ENCODE peak calls at places on chromosomes 2 and 18, in five cellular contexts. X is transverse colon, P is GM23338, B is GM12878, D is sigmoid colon. J is an unnamed sample.

GRCh38 chr2:68742638-68743037 is 8.0 kb downstream of the ARHGAP25 start:
- DNase-seq in X (no peak), P (no peak), B (no peak), D (peak), J (no peak)

GRCh38 chr18:75727479-75727878 is 300.0 kb upstream of the SMIM21 start:
- DNase-seq in X (peak), P (peak), B (no peak), D (no peak), J (no peak)

GRCh38 chr2:162258686-162259085 is 15.4 kb upstream of the FAP start:
- DNase-seq in X (no peak), P (no peak), B (no peak), D (no peak), J (no peak)

GRCh38 chr2:155372969-155373368 is 674.5 kb downstream of the KCNJ3 start:
- DNase-seq in X (no peak), P (peak), B (no peak), D (no peak), J (no peak)

GRCh38 chr2:6081542-6081872 is 389.3 kb downstream of the SOX11 start:
- DNase-seq in X (no peak), P (no peak), B (no peak), D (no peak), J (no peak)

GRCh38 chr2:239711911-239712570 is 311.2 kb upstream of the HDAC4 start:
- DNase-seq in X (no peak), P (no peak), B (no peak), D (peak), J (peak)

GRCh38 chr2:239574054-239574433 is 173.2 kb upstream of the HDAC4 start:
- DNase-seq in X (no peak), P (no peak), B (no peak), D (no peak), J (peak)

GRCh38 chr2:37588316-37588777 is 83.1 kb downstream of the CDC42EP3 start:
- DNase-seq in X (no peak), P (no peak), B (no peak), D (no peak), J (no peak)

GRCh38 chr2:220076734-220077133 is 449.3 kb downstream of the SLC4A3 start:
- DNase-seq in X (no peak), P (no peak), B (no peak), D (no peak), J (no peak)

GRCh38 chr2:133676392-133677130 is 108.3 kb upstream of the NCKAP5 start:
- DNase-seq in X (no peak), P (no peak), B (no peak), D (no peak), J (no peak)

GRCh38 chr18:12288406-12288762 is 19.7 kb upstream of the TUBB6 start:
- DNase-seq in X (no peak), P (peak), B (no peak), D (no peak), J (peak)

GRCh38 chr2:145593991-145594702 is 1074.2 kb upstream of the ZEB2 start:
- DNase-seq in X (no peak), P (peak), B (no peak), D (no peak), J (no peak)

GRCh38 chr2:230922951-230923717 is 1.9 kb downstream of the GPR55 start:
- DNase-seq in X (peak), P (no peak), B (no peak), D (peak), J (peak)

GRCh38 chr18:54792079-54792478 is 36.2 kb upstream of the RAB27B start:
- DNase-seq in X (no peak), P (no peak), B (no peak), D (no peak), J (no peak)

GRCh38 chr2:48112911-48113687 is 206.8 kb upstream of the FBXO11 start:
- DNase-seq in X (no peak), P (no peak), B (no peak), D (no peak), J (no peak)

GRCh38 chr2:201432551-201433388 is 18.5 kb downstream of the TRAK2 start:
- DNase-seq in X (no peak), P (peak), B (no peak), D (peak), J (no peak)

GRCh38 chr18:73683618-73684238 is 463.9 kb downstream of the FBXO15 start:
- DNase-seq in X (no peak), P (no peak), B (no peak), D (no peak), J (no peak)

GRCh38 chr2:241842620-241843211 is 16.0 kb downstream of the PDCD1 start:
- DNase-seq in X (peak), P (no peak), B (no peak), D (peak), J (peak)

GRCh38 chr2:8682719-8683667 is 1.1 kb downstream of the ID2 start:
- DNase-seq in X (peak), P (peak), B (no peak), D (peak), J (peak)

GRCh38 chr2:152518016-152518415 is 183.0 kb downstream of the FMNL2 start:
- DNase-seq in X (no peak), P (no peak), B (no peak), D (no peak), J (no peak)

GRCh38 chr18:60649816-60650215 is 277.2 kb upstream of the MC4R start:
- DNase-seq in X (no peak), P (no peak), B (no peak), D (no peak), J (no peak)

GRCh38 chr18:54717673-54718435 is 110.4 kb upstream of the RAB27B start:
- DNase-seq in X (no peak), P (peak), B (peak), D (no peak), J (peak)

GRCh38 chr18:75337348-75337747 is 90.2 kb downstream of the SMIM21 start:
- DNase-seq in X (no peak), P (no peak), B (no peak), D (no peak), J (no peak)

GRCh38 chr2:157283468-157283867 is 26.0 kb downstream of the GALNT5 start:
- DNase-seq in X (peak), P (no peak), B (no peak), D (no peak), J (no peak)

GRCh38 chr18:77105021-77105420 is 27.6 kb downstream of the MBP start:
- DNase-seq in X (no peak), P (no peak), B (no peak), D (no peak), J (no peak)

GRCh38 chr2:174595415-174595814 is 2.2 kb downstream of the WIPF1 start:
- DNase-seq in X (no peak), P (no peak), B (no peak), D (no peak), J (no peak)

GRCh38 chr2:169018390-169018789 is 12.7 kb downstream of the ABCB11 start:
- DNase-seq in X (no peak), P (no peak), B (no peak), D (no peak), J (no peak)

GRCh38 chr2:239945751-239946569 is 79.2 kb downstream of the NDUFA10 start:
- DNase-seq in X (no peak), P (no peak), B (no peak), D (peak), J (peak)

GRCh38 chr2:170292415-170292814 is 114.5 kb downstream of the MYO3B start:
- DNase-seq in X (no peak), P (peak), B (no peak), D (no peak), J (no peak)
- TF ChIP-seq CTCF in X (no peak), P (peak), B (no peak), D (no peak), J (no peak)

GRCh38 chr2:45883601-45884000 is 232.1 kb downstream of the PRKCE start:
- DNase-seq in X (no peak), P (no peak), B (no peak), D (no peak), J (no peak)

GRCh38 chr2:45884126-45884525 is 232.7 kb downstream of the PRKCE start:
- DNase-seq in X (no peak), P (no peak), B (no peak), D (no peak), J (no peak)

GRCh38 chr2:45881970-45882581 is 230.6 kb downstream of the PRKCE start:
- DNase-seq in X (no peak), P (no peak), B (no peak), D (no peak), J (no peak)

GRCh38 chr2:45885111-45885685 is 233.7 kb downstream of the PRKCE start:
- DNase-seq in X (no peak), P (no peak), B (no peak), D (no peak), J (no peak)

DNA sequence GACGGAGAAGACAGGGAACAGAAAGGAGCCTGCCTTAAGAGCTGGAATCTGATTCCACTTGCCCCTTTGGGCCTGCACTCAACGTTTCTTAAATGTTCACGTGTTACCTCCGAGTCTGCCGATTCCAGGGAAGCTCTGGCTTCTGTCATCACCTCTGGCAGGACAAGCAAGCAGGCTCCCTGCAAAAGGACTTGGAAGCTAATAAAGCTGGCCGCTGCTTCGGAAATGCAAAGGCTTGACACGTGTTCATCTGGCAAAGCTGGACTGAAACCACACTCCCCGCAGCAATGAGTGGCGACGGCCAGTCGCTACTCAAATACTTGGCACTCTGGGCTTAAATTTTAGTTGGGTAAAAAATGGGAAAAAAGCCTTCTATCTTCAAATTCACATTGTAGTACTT is 231.2 kb downstream of the PRKCE start:
- DNase-seq in X (peak), P (no peak), B (no peak), D (peak), J (no peak)
- TF ChIP-seq POLR2AphosphoS5 in X (peak), P (no peak), B (no peak), D (peak), J (no peak)

GRCh38 chr18:35662293-35663062 is 80.9 kb downstream of the GALNT1 start:
- DNase-seq in X (no peak), P (no peak), B (peak), D (no peak), J (no peak)

GRCh38 chr18:35658112-35658511 is 76.6 kb downstream of the GALNT1 start:
- DNase-seq in X (no peak), P (no peak), B (no peak), D (no peak), J (no peak)

DNA sequence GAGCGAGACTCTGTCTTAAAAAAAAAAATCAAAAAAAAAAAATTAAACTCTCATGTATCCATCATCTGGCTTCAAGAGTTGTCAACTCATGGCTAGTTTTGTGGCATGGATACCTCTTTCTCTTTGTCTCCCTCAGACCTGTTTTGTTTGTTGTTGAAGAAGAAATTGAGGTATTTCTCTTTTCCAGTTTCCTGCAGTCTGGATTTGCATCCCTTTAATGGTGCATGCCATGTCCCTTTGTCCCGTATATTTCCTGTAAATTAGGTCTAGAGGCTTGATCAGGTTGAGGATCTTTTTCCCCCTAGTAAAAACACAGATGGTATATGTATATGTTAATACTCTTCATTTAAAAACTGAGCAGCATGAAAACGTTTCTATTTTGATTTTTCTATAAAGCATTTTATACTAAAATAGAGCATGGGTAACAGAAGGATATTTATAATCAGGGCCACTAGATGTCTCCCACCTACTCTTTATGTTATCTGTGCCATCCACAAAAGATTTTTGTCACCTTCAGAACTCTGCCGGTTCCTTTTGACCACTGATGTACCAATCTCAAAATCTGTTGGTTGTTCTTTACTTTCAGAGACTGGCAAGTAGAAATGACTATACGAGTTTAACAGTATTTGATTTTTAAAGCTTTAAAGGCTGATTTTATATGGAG is 80.1 kb downstream of the GALNT1 start:
- DNase-seq in X (no peak), P (peak), B (no peak), D (no peak), J (no peak)
- TF ChIP-seq CTCF in X (no peak), P (peak), B (no peak), D (no peak), J (no peak)

GRCh38 chr2:172446524-172447063 is 19.2 kb downstream of the ITGA6 start:
- DNase-seq in X (no peak), P (no peak), B (no peak), D (no peak), J (no peak)
- TF ChIP-seq POLR2AphosphoS5 in X (no peak), P (no peak), B (no peak), D (no peak), J (no peak)

GRCh38 chr18:47758000-47758399 is 172.5 kb downstream of the SMAD2 start:
- DNase-seq in X (no peak), P (peak), B (no peak), D (no peak), J (no peak)
- TF ChIP-seq CTCF in X (peak), P (peak), B (peak), D (no peak), J (no peak)

GRCh38 chr2:33476100-33476792 is at the start of gene RASGRP3:
- DNase-seq in X (peak), P (peak), B (no peak), D (peak), J (peak)

GRCh38 chr2:33477473-33478468 is 1.3 kb downstream of the RASGRP3 start:
- DNase-seq in X (peak), P (no peak), B (no peak), D (peak), J (no peak)

GRCh38 chr2:33476793-33477190 is 343 bp downstream of the RASGRP3 start:
- DNase-seq in X (no peak), P (no peak), B (no peak), D (no peak), J (no peak)

GRCh38 chr2:33478968-33479691 is 2.7 kb downstream of the RASGRP3 start:
- DNase-seq in X (peak), P (no peak), B (no peak), D (no peak), J (no peak)

DNA sequence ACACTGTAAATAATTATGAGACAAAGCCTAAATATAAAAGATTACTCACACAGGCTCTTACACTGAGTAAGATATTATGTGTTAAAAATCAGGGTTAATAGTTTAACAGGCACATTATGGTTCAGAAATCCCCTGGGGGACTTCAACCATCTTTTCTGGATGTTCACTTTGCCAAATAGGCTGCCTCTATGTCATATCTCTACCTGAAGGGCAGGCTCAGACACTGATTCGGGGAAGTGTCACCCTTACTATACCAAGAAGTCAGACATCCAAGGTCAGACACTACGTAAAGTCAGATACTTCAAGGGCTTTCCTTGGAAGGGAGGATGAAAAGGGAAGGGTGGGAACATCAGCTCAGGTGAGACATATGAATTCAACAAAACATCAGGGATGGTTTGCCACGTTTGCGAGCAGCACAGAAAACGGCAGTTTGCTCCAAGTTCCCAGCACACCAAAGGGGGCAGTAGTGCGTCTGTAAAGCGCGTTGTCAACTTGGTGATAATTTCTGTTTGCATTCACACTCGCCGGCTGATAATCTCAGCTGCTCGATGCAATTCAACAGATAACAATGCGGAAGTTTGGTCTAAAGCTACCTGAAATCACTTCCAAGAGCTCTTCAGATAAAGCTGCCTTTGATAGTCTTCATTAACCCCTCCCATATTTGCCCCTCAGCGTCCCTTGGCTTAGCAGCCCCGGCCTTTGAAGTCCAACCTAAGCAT is 909 bp upstream of the RASGRP3 start:
- DNase-seq in X (peak), P (peak), B (no peak), D (peak), J (peak)
- TF ChIP-seq POLR2AphosphoS5 in X (no peak), P (no peak), B (no peak), D (no peak), J (no peak)

DNA sequence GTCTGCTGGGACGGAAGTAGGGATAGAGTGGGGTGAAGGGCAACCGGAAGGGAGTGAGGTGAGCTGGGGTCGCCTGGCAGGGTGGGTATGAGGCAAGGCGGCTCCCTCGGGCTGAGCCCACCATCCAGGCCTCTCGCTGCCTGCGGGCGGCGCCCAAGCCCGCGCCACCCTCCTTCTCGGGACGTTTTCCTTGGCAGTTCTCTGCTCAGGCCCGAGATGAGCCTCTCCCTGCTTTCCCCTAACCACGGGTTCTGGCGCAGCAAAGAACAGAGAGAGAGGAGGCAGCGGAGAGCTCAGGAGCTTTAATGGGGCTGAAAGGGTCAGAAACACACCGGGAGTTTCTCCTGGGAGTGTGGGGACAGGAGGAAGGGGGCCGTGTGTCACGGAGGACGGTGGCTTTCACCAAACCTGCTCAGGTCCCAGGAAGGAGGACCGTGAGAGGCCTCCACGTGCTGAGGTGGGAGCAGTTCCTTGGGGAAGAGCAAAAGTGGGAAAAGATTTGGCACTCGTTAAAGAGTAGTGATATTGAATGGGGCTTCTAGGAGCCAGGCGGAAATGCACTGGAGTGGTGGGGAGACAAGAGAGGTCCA is 4.1 kb downstream of the FEV start:
- DNase-seq in X (no peak), P (peak), B (no peak), D (peak), J (peak)
- TF ChIP-seq CTCF in X (no peak), P (no peak), B (no peak), D (no peak), J (peak)

GRCh38 chr2:85922210-85922609 is 33.4 kb upstream of the ST3GAL5 start:
- DNase-seq in X (no peak), P (no peak), B (no peak), D (no peak), J (no peak)
- TF ChIP-seq POLR2AphosphoS5 in X (peak), P (no peak), B (no peak), D (no peak), J (no peak)

DNA sequence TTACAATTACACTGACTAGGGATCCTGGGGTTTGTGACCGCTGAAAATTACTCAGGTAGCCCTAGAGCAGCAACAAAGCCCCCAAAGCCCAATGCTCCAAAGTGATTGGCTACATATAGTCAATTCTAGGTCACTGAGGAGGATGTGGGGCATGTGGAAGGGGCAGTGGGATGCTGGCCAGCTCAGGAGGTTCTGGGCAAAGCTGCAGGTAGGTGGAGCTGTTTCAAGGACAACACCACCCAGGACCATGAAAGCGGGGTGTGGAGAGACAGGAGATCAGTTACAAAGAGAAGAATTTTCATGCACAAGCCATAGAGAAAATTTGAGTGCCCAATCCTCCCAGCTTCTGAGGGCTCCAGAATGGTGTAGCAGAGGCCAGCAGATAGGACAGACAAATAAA is 75.0 kb upstream of the CCDC85A start:
- DNase-seq in X (no peak), P (peak), B (no peak), D (no peak), J (no peak)
- TF ChIP-seq CTCF in X (no peak), P (peak), B (no peak), D (no peak), J (no peak)